ENCODE peak calls at places on chromosomes 7 and 10, in seven cellular contexts. I is body of pancreas, N is H7, G is tibial artery, H is ascending aorta, A is BE2C, T is thoracic aorta. D is an unnamed sample.

GRCh38 chr10:43294241-43294658 is 27.4 kb upstream of the RASGEF1A start:
- DNase-seq in I (no peak), N (no peak), G (no peak), H (no peak), A (no peak), T (no peak), D (no peak)

GRCh38 chr7:159310457-159311171 is 165.9 kb upstream of the VIPR2 start:
- DNase-seq in I (no peak), N (no peak), G (no peak), H (no peak), A (no peak), T (no peak), D (no peak)

GRCh38 chr10:103333934-103334520 is 16.9 kb downstream of the PCGF6 start:
- DNase-seq in I (no peak), N (peak; percentile 42), G (no peak), H (no peak), A (no peak), T (no peak), D (no peak)

GRCh38 chr10:110923856-110924493 is 4.6 kb downstream of the SHOC2 start:
- DNase-seq in I (no peak), N (no peak), G (no peak), H (no peak), A (no peak), T (no peak), D (no peak)

GRCh38 chr7:47478926-47479791 is 102.8 kb downstream of the TNS3 start:
- DNase-seq in I (no peak), N (no peak), G (no peak), H (no peak), A (no peak), T (no peak), D (no peak)

GRCh38 chr7:14095233-14095950 is 105.9 kb upstream of the ETV1 start:
- DNase-seq in I (no peak), N (no peak), G (no peak), H (no peak), A (no peak), T (no peak), D (no peak)

GRCh38 chr10:8513155-8514147 is 459.0 kb downstream of the GATA3 start:
- DNase-seq in I (no peak), N (peak; percentile 64), G (no peak), H (no peak), A (no peak), T (no peak), D (no peak)

GRCh38 chr7:360454-361100 is 70.6 kb downstream of the FOXL3 start:
- DNase-seq in I (no peak), N (peak; percentile 72), G (no peak), H (no peak), A (no peak), T (no peak), D (no peak)

DNA sequence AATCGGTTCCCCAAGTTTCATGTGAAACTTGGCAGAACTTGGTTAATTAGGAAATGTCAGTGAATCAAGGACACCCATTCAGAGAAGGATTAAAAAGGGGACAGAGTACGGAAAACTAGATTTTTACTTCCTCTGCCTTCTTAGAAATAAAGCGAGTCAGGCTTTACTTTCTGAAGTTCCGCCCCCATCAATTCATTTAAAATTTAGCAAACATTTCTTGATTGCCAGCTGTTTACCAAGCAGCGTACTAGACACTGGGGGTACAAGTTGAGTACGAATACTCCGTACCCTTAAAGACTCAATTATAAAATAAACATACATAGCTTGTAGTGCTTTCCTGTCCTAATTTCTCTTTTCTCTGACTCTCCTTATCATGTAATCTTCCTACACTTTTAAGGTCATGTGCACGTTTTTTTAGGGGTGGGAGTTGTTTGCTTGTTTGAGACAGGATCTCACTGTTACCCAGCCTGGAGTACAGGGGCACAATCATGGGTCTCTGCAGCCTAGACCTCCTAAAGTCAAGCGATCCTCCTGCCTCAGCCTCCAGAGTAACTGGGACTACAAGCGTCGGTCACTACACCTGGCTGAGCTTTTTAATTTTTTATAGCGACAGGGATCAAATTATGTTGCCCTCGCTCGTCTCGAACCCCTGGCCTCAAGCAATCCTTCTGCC is 704 bp upstream of the ABI1 start:
- DNase-seq in I (no peak), N (no peak), G (no peak), H (no peak), A (no peak), T (no peak), D (no peak)
- H3K4me3 ChIP-seq in I (no peak overlapping the region), N (no peak overlapping the region), G (peak overlapping the region; percentile 78), H (peak overlapping the region; percentile 90), A (peak overlapping the region; percentile 19), T (peak overlapping the region; percentile 96), D (no peak overlapping the region)

GRCh38 chr10:131858118-131858515 is 42.7 kb upstream of the PPP2R2D start:
- DNase-seq in I (no peak), N (peak; percentile 41), G (peak; percentile 11), H (peak; percentile 52), A (peak; percentile 0), T (no peak), D (no peak)

GRCh38 chr10:131858583-131859340 is 42.0 kb upstream of the PPP2R2D start:
- DNase-seq in I (no peak), N (peak; percentile 54), G (peak; percentile 12), H (peak; percentile 56), A (peak; percentile 2), T (no peak), D (no peak)

GRCh38 chr10:131857156-131858117 is 43.4 kb upstream of the PPP2R2D start:
- DNase-seq in I (no peak), N (peak; percentile 48), G (peak; percentile 14), H (peak; percentile 44), A (peak; percentile 3), T (no peak), D (peak; percentile 2)

GRCh38 chr10:131860806-131861440 is 39.9 kb upstream of the PPP2R2D start:
- DNase-seq in I (no peak), N (peak; percentile 84), G (peak; percentile 2), H (no peak), A (no peak), T (no peak), D (peak; percentile 5)

DNA sequence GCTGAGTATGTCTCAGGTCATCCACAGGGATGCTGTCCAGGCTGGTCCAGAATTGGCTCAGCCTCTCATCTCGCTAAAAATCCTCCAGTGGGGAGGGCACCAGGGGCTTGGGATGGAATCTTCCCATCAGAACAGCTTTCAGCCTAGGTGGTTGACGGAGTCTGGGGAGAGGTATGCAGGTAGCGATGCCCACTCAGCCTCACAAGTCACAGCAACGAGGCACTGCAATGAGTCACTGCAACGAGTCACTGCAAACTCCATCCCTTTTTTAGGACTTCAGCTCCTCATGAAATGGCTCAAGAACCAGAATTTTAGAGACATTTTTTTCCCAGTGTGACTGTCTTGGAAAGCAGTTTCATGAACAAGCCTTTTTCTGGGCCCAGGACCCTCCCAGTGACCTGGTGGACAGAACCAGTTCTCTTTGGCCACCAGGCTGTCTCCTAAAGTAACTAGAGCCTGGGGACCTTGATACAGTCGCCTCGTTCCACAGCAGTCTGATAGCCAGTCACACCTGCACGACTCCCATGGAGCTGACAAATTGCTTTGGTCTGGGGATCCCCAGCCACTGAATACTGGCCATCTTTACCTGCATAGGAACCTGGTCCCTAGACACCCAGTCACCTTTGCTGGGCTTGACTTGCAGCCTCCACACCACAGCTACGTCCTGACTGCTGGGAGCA is 41.3 kb upstream of the PPP2R2D start:
- DNase-seq in I (no peak), N (peak; percentile 17), G (peak; percentile 15), H (peak; percentile 44), A (peak; percentile 1), T (no peak), D (no peak)
- H3K27me3 ChIP-seq in I (no peaks in the 10 kb centered on the region), N (no peaks in the 10 kb centered on the region), G (no peaks in the 10 kb centered on the region), H (no peaks in the 10 kb centered on the region), A (no peaks in the 10 kb centered on the region), T (no peaks in the 10 kb centered on the region), D (no peaks in the 10 kb centered on the region)

GRCh38 chr7:106083717-106084116 is 28.4 kb downstream of the SYPL1 start:
- DNase-seq in I (no peak), N (no peak), G (no peak), H (no peak), A (no peak), T (no peak), D (no peak)

GRCh38 chr7:106086062-106086461 is 26.1 kb downstream of the SYPL1 start:
- DNase-seq in I (no peak), N (no peak), G (no peak), H (no peak), A (no peak), T (no peak), D (no peak)

GRCh38 chr7:106080307-106080987 is 31.7 kb downstream of the SYPL1 start:
- DNase-seq in I (no peak), N (no peak), G (no peak), H (no peak), A (no peak), T (no peak), D (no peak)

GRCh38 chr7:106085015-106085414 is 27.1 kb downstream of the SYPL1 start:
- DNase-seq in I (no peak), N (no peak), G (no peak), H (no peak), A (no peak), T (no peak), D (no peak)

DNA sequence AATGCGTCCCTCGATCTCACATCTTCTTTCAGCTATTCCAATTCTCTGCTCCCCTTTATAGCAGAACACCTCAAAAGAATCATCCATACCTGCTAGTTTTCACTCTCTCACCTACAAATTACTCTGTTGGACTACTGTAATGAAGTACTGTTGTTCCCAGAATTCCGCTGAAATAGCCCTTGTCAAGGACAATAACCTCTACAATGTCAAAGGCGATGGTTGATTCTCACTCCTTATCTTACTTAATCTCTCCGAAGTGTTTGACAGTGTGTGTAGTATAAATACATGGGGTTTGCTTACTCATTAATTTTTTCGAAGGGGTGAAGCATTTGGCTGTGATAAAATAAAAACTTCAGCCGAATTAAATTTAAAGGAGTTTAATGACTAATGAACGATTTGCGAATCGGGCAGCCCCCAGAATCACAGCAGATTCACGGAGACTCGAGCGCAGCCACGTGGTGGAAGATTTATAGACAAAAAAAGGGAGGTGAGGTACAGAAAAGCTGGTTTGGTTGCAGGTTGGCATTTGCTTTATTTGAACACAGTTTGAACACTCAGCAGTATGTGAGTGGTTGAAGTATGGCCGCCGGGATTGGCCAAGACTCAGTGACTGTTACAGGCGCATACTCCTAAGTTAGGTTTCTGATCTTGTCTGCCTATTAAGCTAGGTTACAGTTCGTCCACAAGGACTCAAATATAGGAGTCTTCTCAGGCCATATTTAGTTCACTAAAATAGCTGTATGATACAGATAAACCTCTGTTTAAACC is 29.8 kb downstream of the SYPL1 start:
- DNase-seq in I (no peak), N (no peak), G (no peak), H (no peak), A (no peak), T (no peak), D (no peak)
- H3K4me3 ChIP-seq in I (no peak overlapping the region), N (no peak overlapping the region), G (no peak overlapping the region), H (no peak overlapping the region), A (no peak overlapping the region), T (no peak overlapping the region), D (no peak overlapping the region)

GRCh38 chr10:133038276-133038823 is 49.4 kb upstream of the ADGRA1 start:
- DNase-seq in I (no peak), N (no peak), G (no peak), H (no peak), A (no peak), T (no peak), D (no peak)
- H3K27me3 ChIP-seq in I (peaks cover 14% of the 10 kb centered on the region), N (no peaks in the 10 kb centered on the region), G (no peaks in the 10 kb centered on the region), H (no peaks in the 10 kb centered on the region), A (peaks cover 27% of the 10 kb centered on the region), T (no peaks in the 10 kb centered on the region), D (no peaks in the 10 kb centered on the region)

GRCh38 chr7:12684186-12684585 is 3.2 kb upstream of the ARL4A start:
- DNase-seq in I (no peak), N (no peak), G (no peak), H (no peak), A (no peak), T (no peak), D (no peak)
- H3K4me3 ChIP-seq in I (no peak overlapping the region), N (no peak overlapping the region), G (no peak overlapping the region), H (no peak overlapping the region), A (no peak overlapping the region), T (no peak overlapping the region), D (no peak overlapping the region)

D was measured in WERI-Rb-1.